ENCODE peak calls at places on chromosomes 12 and 14, in five cellular contexts. D is PC-3; Y is activated CD4-positive, alpha-beta T cell treated with anti-CD3 and anti-CD28 coated beads, Interleukin-2, amount 10 ng/mL, durations not matched to agents 7 days and 5 days; Z is EL; X is head of caudate nucleus. B is an unnamed sample.

GRCh38 chr14:104749111-104749649 is 3.8 kb upstream of the SIVA1 start:
- DNase-seq in D (peak; percentile 70), Y (no peak), Z (peak; percentile 73), X (peak; percentile 76), B (no peak)

GRCh38 chr12:459430-460258 is at the start of gene B4GALNT3:
- DNase-seq in D (peak; percentile 34), Y (peak; percentile 26), Z (no peak), X (no peak), B (peak; percentile 37)

GRCh38 chr14:103402700-103403099 is 17.5 kb downstream of the MARK3 start:
- DNase-seq in D (peak; percentile 44), Y (no peak), Z (peak; percentile 60), X (no peak), B (no peak)

GRCh38 chr12:79822475-79822874 is 112.4 kb downstream of the PPP1R12A start:
- DNase-seq in D (no peak), Y (no peak), Z (no peak), X (no peak), B (no peak)

GRCh38 chr12:13962699-13963098 is 18.7 kb downstream of the GRIN2B start:
- DNase-seq in D (peak; percentile 18), Y (no peak), Z (peak; percentile 4), X (no peak), B (peak; percentile 53)

GRCh38 chr12:124185970-124186686 is 108.8 kb upstream of the RFLNA start:
- DNase-seq in D (no peak), Y (no peak), Z (no peak), X (no peak), B (no peak)

GRCh38 chr12:104475269-104475668 is 18.5 kb downstream of the CHST11 start:
- DNase-seq in D (no peak), Y (no peak), Z (no peak), X (no peak), B (no peak)

GRCh38 chr12:87922721-87923120 is 106.5 kb downstream of the C12orf50 start:
- DNase-seq in D (no peak), Y (no peak), Z (no peak), X (no peak), B (no peak)

GRCh38 chr14:70416322-70416716 is 571 bp downstream of the SYNJ2BP start:
- DNase-seq in D (peak; percentile 25), Y (no peak), Z (peak; percentile 28), X (no peak), B (no peak)

GRCh38 chr14:67998804-67999203 is 179.2 kb downstream of the RAD51B start:
- DNase-seq in D (no peak), Y (no peak), Z (no peak), X (no peak), B (no peak)

GRCh38 chr12:70178038-70178437 is 65.2 kb upstream of the CNOT2 start:
- DNase-seq in D (no peak), Y (no peak), Z (no peak), X (no peak), B (no peak)

GRCh38 chr12:12992418-12993175 is 7.5 kb downstream of the HEBP1 start:
- DNase-seq in D (no peak), Y (no peak), Z (peak; percentile 90), X (no peak), B (no peak)

GRCh38 chr12:91274886-91275285 is 92.3 kb upstream of the DCN start:
- DNase-seq in D (no peak), Y (no peak), Z (no peak), X (no peak), B (no peak)

GRCh38 chr14:72818998-72819397 is 74.9 kb downstream of the DPF3 start:
- DNase-seq in D (peak; percentile 21), Y (no peak), Z (no peak), X (no peak), B (no peak)

GRCh38 chr14:90444077-90444696 is 47.4 kb downstream of the CALM1 start:
- DNase-seq in D (peak; percentile 97), Y (no peak), Z (no peak), X (no peak), B (peak; percentile 64)

GRCh38 chr12:62466018-62466595 is 519 bp upstream of the MON2 start:
- DNase-seq in D (peak; percentile 44), Y (peak; percentile 22), Z (peak; percentile 62), X (no peak), B (peak; percentile 25)

GRCh38 chr12:68245071-68246021 is 8.1 kb downstream of the IL22 start:
- DNase-seq in D (no peak), Y (no peak), Z (no peak), X (no peak), B (no peak)

GRCh38 chr14:59358105-59358504 is 107.1 kb downstream of the GPR135 start:
- DNase-seq in D (peak; percentile 99), Y (no peak), Z (peak; percentile 84), X (no peak), B (no peak)

GRCh38 chr12:113062502-113063395 is 6.2 kb downstream of the DTX1 start:
- DNase-seq in D (no peak), Y (no peak), Z (no peak), X (no peak), B (no peak)

GRCh38 chr12:100672075-100672592 is 98.7 kb downstream of the GAS2L3 start:
- DNase-seq in D (peak; percentile 55), Y (peak; percentile 18), Z (peak; percentile 30), X (no peak), B (no peak)

GRCh38 chr12:98146487-98146886 is 368.9 kb upstream of the TMPO start:
- DNase-seq in D (no peak), Y (no peak), Z (no peak), X (no peak), B (no peak)

GRCh38 chr14:87186745-87187144 is 806.2 kb downstream of the GALC start:
- DNase-seq in D (no peak), Y (no peak), Z (no peak), X (no peak), B (no peak)

GRCh38 chr14:51449666-51450061 is 202.0 kb upstream of the FRMD6 start:
- DNase-seq in D (no peak), Y (no peak), Z (no peak), X (no peak), B (no peak)

GRCh38 chr12:6631549-6631961 is 4.2 kb downstream of the LPAR5 start:
- DNase-seq in D (no peak), Y (peak; percentile 28), Z (no peak), X (no peak), B (no peak)

GRCh38 chr12:122067966-122068365 is 10.6 kb upstream of the MLXIP start:
- DNase-seq in D (no peak), Y (peak; percentile 70), Z (no peak), X (no peak), B (no peak)

GRCh38 chr12:89105243-89105642 is 247.1 kb downstream of the DUSP6 start:
- DNase-seq in D (no peak), Y (no peak), Z (no peak), X (no peak), B (no peak)

GRCh38 chr12:47838286-47838931 is 18.7 kb upstream of the HDAC7 start:
- DNase-seq in D (peak; percentile 65), Y (peak; percentile 57), Z (peak; percentile 49), X (peak; percentile 25), B (no peak)

GRCh38 chr14:68942281-68943035 is 36.6 kb downstream of the ACTN1 start:
- DNase-seq in D (no peak), Y (no peak), Z (peak; percentile 43), X (no peak), B (no peak)

GRCh38 chr12:107349008-107349747 is 255.8 kb upstream of the CRY1 start:
- DNase-seq in D (peak; percentile 99), Y (no peak), Z (peak; percentile 86), X (peak; percentile 9), B (no peak)

GRCh38 chr14:32726516-32726915 is 212.2 kb upstream of the NPAS3 start:
- DNase-seq in D (no peak), Y (no peak), Z (no peak), X (no peak), B (no peak)

GRCh38 chr12:64389154-64389553 is 1.4 kb downstream of the C12orf56 start:
- DNase-seq in D (no peak), Y (no peak), Z (no peak), X (no peak), B (no peak)

GRCh38 chr12:15842106-15842505 is 40.1 kb upstream of the STRAP start:
- DNase-seq in D (peak; percentile 56), Y (no peak), Z (peak; percentile 83), X (no peak), B (no peak)

GRCh38 chr14:22071001-22071400 is 397.4 kb upstream of the OR4E1 start:
- DNase-seq in D (no peak), Y (peak; percentile 76), Z (no peak), X (no peak), B (no peak)

GRCh38 chr12:109387425-109388166 is 39.9 kb downstream of the MYO1H start:
- DNase-seq in D (peak; percentile 61), Y (peak; percentile 7), Z (peak; percentile 43), X (no peak), B (no peak)

GRCh38 chr12:124792961-124793441 is 70.7 kb downstream of the SCARB1 start:
- DNase-seq in D (no peak), Y (no peak), Z (peak; percentile 27), X (no peak), B (no peak)

GRCh38 chr14:75186953-75187352 is 10.5 kb upstream of the TMED10 start:
- DNase-seq in D (no peak), Y (no peak), Z (no peak), X (no peak), B (no peak)

GRCh38 chr12:93109794-93110203 is 180.7 kb upstream of the EEA1 start:
- DNase-seq in D (no peak), Y (no peak), Z (no peak), X (no peak), B (no peak)

GRCh38 chr12:113138826-113139225 is 3.3 kb upstream of the RASAL1 start:
- DNase-seq in D (no peak), Y (no peak), Z (no peak), X (no peak), B (peak; percentile 63)

GRCh38 chr14:94050231-94050880 is 24.2 kb downstream of the OTUB2 start:
- DNase-seq in D (no peak), Y (no peak), Z (no peak), X (no peak), B (no peak)

B was measured in posterior cingulate gyrus.